ENCODE peak calls at places on chromosome 13, in four cellular contexts. One of them, this sample, is unnamed.

GRCh38 chr13:51803422-51804294 is at the start of gene DHRS12:
- DNase-seq in NCI-H82: peak
- DNase-seq in activated naive CD4-positive, alpha-beta T cell treated with anti-CD3 and anti-CD28 coated beads, Interleukin-2, amount 10 ng/mL, durations not matched to agents 7 days and 5 days: peak
- DNase-seq in fibroblast of the conjunctiva: peak
- DNase-seq in this sample: peak

GRCh38 chr13:112658807-112659206 is 31.0 kb upstream of the ATP11A start:
- DNase-seq in activated naive CD4-positive, alpha-beta T cell treated with anti-CD3 and anti-CD28 coated beads, Interleukin-2, amount 10 ng/mL, durations not matched to agents 7 days and 5 days: no peak
- DNase-seq in NCI-H82: no peak
- DNase-seq in fibroblast of the conjunctiva: no peak
- DNase-seq in this sample: no peak

GRCh38 chr13:114122591-114123211 is 9.7 kb downstream of the RASA3 start:
- DNase-seq in activated naive CD4-positive, alpha-beta T cell treated with anti-CD3 and anti-CD28 coated beads, Interleukin-2, amount 10 ng/mL, durations not matched to agents 7 days and 5 days: no peak
- DNase-seq in fibroblast of the conjunctiva: no peak
- DNase-seq in NCI-H82: no peak
- DNase-seq in this sample: no peak

GRCh38 chr13:43516401-43516826 is 270.4 kb downstream of the ENOX1 start:
- DNase-seq in fibroblast of the conjunctiva: peak
- DNase-seq in NCI-H82: peak
- DNase-seq in activated naive CD4-positive, alpha-beta T cell treated with anti-CD3 and anti-CD28 coated beads, Interleukin-2, amount 10 ng/mL, durations not matched to agents 7 days and 5 days: no peak
- DNase-seq in this sample: no peak

GRCh38 chr13:79462895-79463294 is 18.1 kb upstream of the NDFIP2 start:
- DNase-seq in activated naive CD4-positive, alpha-beta T cell treated with anti-CD3 and anti-CD28 coated beads, Interleukin-2, amount 10 ng/mL, durations not matched to agents 7 days and 5 days: no peak
- DNase-seq in fibroblast of the conjunctiva: no peak
- DNase-seq in NCI-H82: no peak
- DNase-seq in this sample: no peak

GRCh38 chr13:30037766-30038165 is 187.3 kb upstream of the UBL3 start:
- DNase-seq in fibroblast of the conjunctiva: no peak
- DNase-seq in NCI-H82: no peak
- DNase-seq in activated naive CD4-positive, alpha-beta T cell treated with anti-CD3 and anti-CD28 coated beads, Interleukin-2, amount 10 ng/mL, durations not matched to agents 7 days and 5 days: no peak
- DNase-seq in this sample: no peak

GRCh38 chr13:111142472-111142871 is 27.4 kb downstream of the ARHGEF7 start:
- DNase-seq in NCI-H82: no peak
- DNase-seq in fibroblast of the conjunctiva: no peak
- DNase-seq in activated naive CD4-positive, alpha-beta T cell treated with anti-CD3 and anti-CD28 coated beads, Interleukin-2, amount 10 ng/mL, durations not matched to agents 7 days and 5 days: no peak
- DNase-seq in this sample: no peak

GRCh38 chr13:37241786-37242185 is 136.3 kb upstream of the CSNK1A1L start:
- DNase-seq in NCI-H82: no peak
- DNase-seq in activated naive CD4-positive, alpha-beta T cell treated with anti-CD3 and anti-CD28 coated beads, Interleukin-2, amount 10 ng/mL, durations not matched to agents 7 days and 5 days: no peak
- DNase-seq in fibroblast of the conjunctiva: no peak
- DNase-seq in this sample: no peak

GRCh38 chr13:40233731-40234195 is 432.7 kb downstream of the FOXO1 start:
- DNase-seq in activated naive CD4-positive, alpha-beta T cell treated with anti-CD3 and anti-CD28 coated beads, Interleukin-2, amount 10 ng/mL, durations not matched to agents 7 days and 5 days: no peak
- DNase-seq in NCI-H82: peak
- DNase-seq in fibroblast of the conjunctiva: no peak
- DNase-seq in this sample: no peak

GRCh38 chr13:44629465-44630183 is 53.5 kb upstream of the TSC22D1 start:
- DNase-seq in activated naive CD4-positive, alpha-beta T cell treated with anti-CD3 and anti-CD28 coated beads, Interleukin-2, amount 10 ng/mL, durations not matched to agents 7 days and 5 days: no peak
- DNase-seq in fibroblast of the conjunctiva: no peak
- DNase-seq in NCI-H82: no peak
- DNase-seq in this sample: no peak

GRCh38 chr13:74090397-74090796 is 43.8 kb downstream of the KLF12 start:
- DNase-seq in fibroblast of the conjunctiva: no peak
- DNase-seq in activated naive CD4-positive, alpha-beta T cell treated with anti-CD3 and anti-CD28 coated beads, Interleukin-2, amount 10 ng/mL, durations not matched to agents 7 days and 5 days: no peak
- DNase-seq in NCI-H82: no peak
- DNase-seq in this sample: no peak

GRCh38 chr13:39148513-39148961 is 110.3 kb downstream of the NHLRC3 start:
- DNase-seq in fibroblast of the conjunctiva: peak
- DNase-seq in NCI-H82: peak
- DNase-seq in activated naive CD4-positive, alpha-beta T cell treated with anti-CD3 and anti-CD28 coated beads, Interleukin-2, amount 10 ng/mL, durations not matched to agents 7 days and 5 days: no peak
- DNase-seq in this sample: no peak

GRCh38 chr13:76523740-76524382 is 362.3 kb downstream of the KCTD12 start:
- DNase-seq in activated naive CD4-positive, alpha-beta T cell treated with anti-CD3 and anti-CD28 coated beads, Interleukin-2, amount 10 ng/mL, durations not matched to agents 7 days and 5 days: no peak
- DNase-seq in NCI-H82: no peak
- DNase-seq in fibroblast of the conjunctiva: no peak
- DNase-seq in this sample: peak

GRCh38 chr13:38494445-38494844 is 144.8 kb downstream of the UFM1 start:
- DNase-seq in fibroblast of the conjunctiva: no peak
- DNase-seq in activated naive CD4-positive, alpha-beta T cell treated with anti-CD3 and anti-CD28 coated beads, Interleukin-2, amount 10 ng/mL, durations not matched to agents 7 days and 5 days: no peak
- DNase-seq in NCI-H82: peak
- DNase-seq in this sample: no peak

GRCh38 chr13:40648841-40649240 is 17.6 kb downstream of the FOXO1 start:
- DNase-seq in fibroblast of the conjunctiva: no peak
- DNase-seq in activated naive CD4-positive, alpha-beta T cell treated with anti-CD3 and anti-CD28 coated beads, Interleukin-2, amount 10 ng/mL, durations not matched to agents 7 days and 5 days: no peak
- DNase-seq in NCI-H82: no peak
- DNase-seq in this sample: no peak

GRCh38 chr13:110645750-110646149 is 30.4 kb downstream of the NAXD start:
- DNase-seq in NCI-H82: no peak
- DNase-seq in fibroblast of the conjunctiva: no peak
- DNase-seq in activated naive CD4-positive, alpha-beta T cell treated with anti-CD3 and anti-CD28 coated beads, Interleukin-2, amount 10 ng/mL, durations not matched to agents 7 days and 5 days: no peak
- DNase-seq in this sample: no peak

GRCh38 chr13:27172495-27172842 is 858 bp upstream of the USP12 start:
- DNase-seq in activated naive CD4-positive, alpha-beta T cell treated with anti-CD3 and anti-CD28 coated beads, Interleukin-2, amount 10 ng/mL, durations not matched to agents 7 days and 5 days: peak
- DNase-seq in NCI-H82: peak
- DNase-seq in fibroblast of the conjunctiva: no peak
- DNase-seq in this sample: peak